ENCODE peak calls at places on chromosomes 16 and 17, in seven cellular contexts. One of them, this sample, is unnamed.

GRCh38 chr17:45145035-45145389 is 3.3 kb upstream of the HEXIM1 start:
- DNase-seq in GM13976: no peak
- DNase-seq in midbrain: no peak
- DNase-seq in NCI-H2171 treated with DMSO at 0.1 percent for 48 hours: no peak
- DNase-seq in AG04450: no peak
- DNase-seq in HTR-8/SVneo: no peak
- DNase-seq in GM04503: no peak
- DNase-seq in this sample: no peak

GRCh38 chr16:20318006-20318405 is 9.3 kb downstream of the GP2 start:
- DNase-seq in GM13976: no peak
- DNase-seq in AG04450: no peak
- DNase-seq in GM04503: no peak
- DNase-seq in HTR-8/SVneo: no peak
- DNase-seq in midbrain: no peak
- DNase-seq in NCI-H2171 treated with DMSO at 0.1 percent for 48 hours: no peak
- DNase-seq in this sample: no peak

GRCh38 chr17:73657473-73658116 is 13.3 kb upstream of the SDK2 start:
- DNase-seq in AG04450: no peak
- DNase-seq in GM04503: no peak
- DNase-seq in GM13976: no peak
- DNase-seq in HTR-8/SVneo: no peak
- DNase-seq in midbrain: no peak
- DNase-seq in NCI-H2171 treated with DMSO at 0.1 percent for 48 hours: peak
- DNase-seq in this sample: peak

GRCh38 chr17:64130559-64131001 is 636 bp upstream of the ERN1 start:
- DNase-seq in NCI-H2171 treated with DMSO at 0.1 percent for 48 hours: no peak
- DNase-seq in GM04503: no peak
- DNase-seq in midbrain: no peak
- DNase-seq in GM13976: peak
- DNase-seq in AG04450: no peak
- DNase-seq in HTR-8/SVneo: peak
- DNase-seq in this sample: no peak

GRCh38 chr16:79372504-79373184 is 227.9 kb downstream of the MAF start:
- DNase-seq in NCI-H2171 treated with DMSO at 0.1 percent for 48 hours: no peak
- DNase-seq in HTR-8/SVneo: no peak
- DNase-seq in midbrain: no peak
- DNase-seq in GM04503: no peak
- DNase-seq in GM13976: no peak
- DNase-seq in AG04450: no peak
- DNase-seq in this sample: no peak

GRCh38 chr16:1206326-1206725 is 18.7 kb downstream of the TPSG1 start:
- DNase-seq in GM04503: no peak
- DNase-seq in NCI-H2171 treated with DMSO at 0.1 percent for 48 hours: no peak
- DNase-seq in AG04450: no peak
- DNase-seq in HTR-8/SVneo: no peak
- DNase-seq in GM13976: no peak
- DNase-seq in midbrain: no peak
- DNase-seq in this sample: no peak

GRCh38 chr17:55622547-55622946 is 100.1 kb downstream of the TMEM100 start:
- DNase-seq in GM04503: no peak
- DNase-seq in HTR-8/SVneo: no peak
- DNase-seq in GM13976: no peak
- DNase-seq in midbrain: no peak
- DNase-seq in NCI-H2171 treated with DMSO at 0.1 percent for 48 hours: no peak
- DNase-seq in AG04450: no peak
- DNase-seq in this sample: no peak

GRCh38 chr17:78817123-78817522 is 23.5 kb downstream of the USP36 start:
- DNase-seq in GM13976: no peak
- DNase-seq in midbrain: no peak
- DNase-seq in GM04503: no peak
- DNase-seq in AG04450: no peak
- DNase-seq in HTR-8/SVneo: no peak
- DNase-seq in NCI-H2171 treated with DMSO at 0.1 percent for 48 hours: no peak
- DNase-seq in this sample: no peak

GRCh38 chr16:82835487-82836160 is 208.9 kb downstream of the CDH13 start:
- DNase-seq in midbrain: no peak
- DNase-seq in HTR-8/SVneo: no peak
- DNase-seq in NCI-H2171 treated with DMSO at 0.1 percent for 48 hours: no peak
- DNase-seq in AG04450: no peak
- DNase-seq in GM13976: no peak
- DNase-seq in GM04503: no peak
- DNase-seq in this sample: peak

GRCh38 chr16:24668481-24669001 is 60.9 kb upstream of the TNRC6A start:
- DNase-seq in GM04503: peak
- DNase-seq in GM13976: no peak
- DNase-seq in midbrain: no peak
- DNase-seq in NCI-H2171 treated with DMSO at 0.1 percent for 48 hours: no peak
- DNase-seq in AG04450: no peak
- DNase-seq in HTR-8/SVneo: no peak
- DNase-seq in this sample: peak

GRCh38 chr17:16425202-16425601 is 9.8 kb downstream of the TRPV2 start:
- DNase-seq in NCI-H2171 treated with DMSO at 0.1 percent for 48 hours: no peak
- DNase-seq in AG04450: no peak
- DNase-seq in GM04503: no peak
- DNase-seq in HTR-8/SVneo: no peak
- DNase-seq in GM13976: no peak
- DNase-seq in midbrain: no peak
- DNase-seq in this sample: no peak

GRCh38 chr16:69406780-69407331 is 17.6 kb upstream of the CYB5B start:
- DNase-seq in AG04450: no peak
- DNase-seq in GM13976: no peak
- DNase-seq in GM04503: no peak
- DNase-seq in NCI-H2171 treated with DMSO at 0.1 percent for 48 hours: peak
- DNase-seq in HTR-8/SVneo: no peak
- DNase-seq in midbrain: no peak
- DNase-seq in this sample: peak

GRCh38 chr16:85328665-85329058 is 216.4 kb upstream of the CIBAR2 start:
- DNase-seq in GM13976: no peak
- DNase-seq in AG04450: no peak
- DNase-seq in NCI-H2171 treated with DMSO at 0.1 percent for 48 hours: peak
- DNase-seq in GM04503: no peak
- DNase-seq in HTR-8/SVneo: no peak
- DNase-seq in midbrain: no peak
- DNase-seq in this sample: no peak

GRCh38 chr16:9262941-9263340 is 171.5 kb downstream of the HAPSTR1 start:
- DNase-seq in midbrain: no peak
- DNase-seq in HTR-8/SVneo: no peak
- DNase-seq in GM13976: no peak
- DNase-seq in AG04450: no peak
- DNase-seq in GM04503: no peak
- DNase-seq in NCI-H2171 treated with DMSO at 0.1 percent for 48 hours: no peak
- DNase-seq in this sample: no peak

GRCh38 chr16:88381820-88382451 is 823 bp upstream of the ZNF469 start:
- DNase-seq in midbrain: no peak
- DNase-seq in GM04503: no peak
- DNase-seq in HTR-8/SVneo: no peak
- DNase-seq in AG04450: no peak
- DNase-seq in NCI-H2171 treated with DMSO at 0.1 percent for 48 hours: no peak
- DNase-seq in GM13976: no peak
- DNase-seq in this sample: no peak

GRCh38 chr17:43562679-43563146 is 16.6 kb upstream of the ETV4 start:
- DNase-seq in HTR-8/SVneo: no peak
- DNase-seq in AG04450: no peak
- DNase-seq in GM13976: no peak
- DNase-seq in midbrain: no peak
- DNase-seq in GM04503: no peak
- DNase-seq in NCI-H2171 treated with DMSO at 0.1 percent for 48 hours: no peak
- DNase-seq in this sample: peak

GRCh38 chr16:53864819-53865491 is 161.0 kb downstream of the FTO start:
- DNase-seq in AG04450: no peak
- DNase-seq in HTR-8/SVneo: no peak
- DNase-seq in GM04503: no peak
- DNase-seq in NCI-H2171 treated with DMSO at 0.1 percent for 48 hours: no peak
- DNase-seq in midbrain: peak
- DNase-seq in GM13976: no peak
- DNase-seq in this sample: no peak

GRCh38 chr16:17951273-17951845 is 385.2 kb downstream of the NPIPA8 start:
- DNase-seq in NCI-H2171 treated with DMSO at 0.1 percent for 48 hours: no peak
- DNase-seq in HTR-8/SVneo: no peak
- DNase-seq in GM04503: peak
- DNase-seq in midbrain: no peak
- DNase-seq in AG04450: no peak
- DNase-seq in GM13976: no peak
- DNase-seq in this sample: no peak

GRCh38 chr16:4404247-4404966 is 12.0 kb downstream of the CORO7 start:
- DNase-seq in HTR-8/SVneo: no peak
- DNase-seq in AG04450: no peak
- DNase-seq in GM13976: no peak
- DNase-seq in NCI-H2171 treated with DMSO at 0.1 percent for 48 hours: peak
- DNase-seq in GM04503: no peak
- DNase-seq in midbrain: no peak
- DNase-seq in this sample: peak

GRCh38 chr16:27370318-27370717 is 31.7 kb upstream of the IL21R start:
- DNase-seq in NCI-H2171 treated with DMSO at 0.1 percent for 48 hours: no peak
- DNase-seq in AG04450: no peak
- DNase-seq in GM04503: no peak
- DNase-seq in GM13976: no peak
- DNase-seq in HTR-8/SVneo: no peak
- DNase-seq in midbrain: no peak
- DNase-seq in this sample: no peak

GRCh38 chr16:80631581-80631980 is 90.8 kb downstream of the DYNLRB2 start:
- DNase-seq in GM13976: no peak
- DNase-seq in GM04503: no peak
- DNase-seq in AG04450: peak
- DNase-seq in NCI-H2171 treated with DMSO at 0.1 percent for 48 hours: no peak
- DNase-seq in midbrain: no peak
- DNase-seq in HTR-8/SVneo: no peak
- DNase-seq in this sample: no peak

GRCh38 chr16:28549301-28549899 is 4.3 kb upstream of the SGF29 start:
- DNase-seq in GM04503: no peak
- DNase-seq in GM13976: peak
- DNase-seq in NCI-H2171 treated with DMSO at 0.1 percent for 48 hours: no peak
- DNase-seq in midbrain: no peak
- DNase-seq in AG04450: no peak
- DNase-seq in HTR-8/SVneo: peak
- DNase-seq in this sample: peak

GRCh38 chr16:67432491-67432890 is 1.6 kb downstream of the HSD11B2 start:
- DNase-seq in GM04503: no peak
- DNase-seq in midbrain: no peak
- DNase-seq in NCI-H2171 treated with DMSO at 0.1 percent for 48 hours: no peak
- DNase-seq in HTR-8/SVneo: no peak
- DNase-seq in GM13976: no peak
- DNase-seq in AG04450: no peak
- DNase-seq in this sample: no peak

GRCh38 chr16:20259549-20259948 is 67.8 kb downstream of the GP2 start:
- DNase-seq in AG04450: no peak
- DNase-seq in GM13976: no peak
- DNase-seq in midbrain: no peak
- DNase-seq in NCI-H2171 treated with DMSO at 0.1 percent for 48 hours: no peak
- DNase-seq in GM04503: no peak
- DNase-seq in HTR-8/SVneo: no peak
- DNase-seq in this sample: no peak

GRCh38 chr17:47733047-47733413 is at the start of gene TBX21:
- DNase-seq in HTR-8/SVneo: peak
- DNase-seq in AG04450: no peak
- DNase-seq in GM04503: no peak
- DNase-seq in GM13976: peak
- DNase-seq in midbrain: no peak
- DNase-seq in NCI-H2171 treated with DMSO at 0.1 percent for 48 hours: peak
- DNase-seq in this sample: peak

GRCh38 chr17:55187371-55187770 is 77.4 kb upstream of the HLF start:
- DNase-seq in HTR-8/SVneo: no peak
- DNase-seq in GM13976: no peak
- DNase-seq in AG04450: no peak
- DNase-seq in NCI-H2171 treated with DMSO at 0.1 percent for 48 hours: no peak
- DNase-seq in midbrain: no peak
- DNase-seq in GM04503: no peak
- DNase-seq in this sample: no peak

GRCh38 chr16:64997121-64997520 is 124.7 kb downstream of the CDH11 start:
- DNase-seq in AG04450: no peak
- DNase-seq in NCI-H2171 treated with DMSO at 0.1 percent for 48 hours: no peak
- DNase-seq in midbrain: no peak
- DNase-seq in GM04503: no peak
- DNase-seq in GM13976: no peak
- DNase-seq in HTR-8/SVneo: no peak
- DNase-seq in this sample: no peak

GRCh38 chr17:15398291-15398690 is 56.9 kb upstream of the TEKT3 start:
- DNase-seq in midbrain: peak
- DNase-seq in HTR-8/SVneo: peak
- DNase-seq in GM04503: no peak
- DNase-seq in NCI-H2171 treated with DMSO at 0.1 percent for 48 hours: no peak
- DNase-seq in AG04450: no peak
- DNase-seq in GM13976: no peak
- DNase-seq in this sample: peak